ENCODE peak calls at places on chromosomes 7 and 10, in five cellular contexts. P is fibroblast of the aortic adventitia, M is tibial artery, V is SHP77, C is AG08396. Y is an unnamed sample.

GRCh38 chr10:93319855-93320254 is 162.3 kb downstream of the MYOF start:
- DNase-seq in C (no peak), P (peak; percentile 38), V (no peak), M (no peak), Y (no peak)

GRCh38 chr7:3695602-3696001 is 394.6 kb downstream of the SDK1 start:
- DNase-seq in V (no peak), M (no peak), P (no peak), C (no peak), Y (no peak)

GRCh38 chr7:128833148-128833938 is 3.1 kb downstream of the FLNC start:
- DNase-seq in P (peak; percentile 95), M (peak; percentile 70), C (peak; percentile 76), V (no peak), Y (peak; percentile 95)

GRCh38 chr10:69500864-69501468 is 49.7 kb downstream of the TSPAN15 start:
- DNase-seq in P (no peak), M (no peak), V (no peak), C (no peak), Y (no peak)

GRCh38 chr10:114694062-114694461 is 36.0 kb upstream of the ABLIM1 start:
- DNase-seq in M (no peak), V (no peak), C (no peak), P (no peak), Y (no peak)

GRCh38 chr10:12073526-12073925 is 4.8 kb downstream of the DHTKD1 start:
- DNase-seq in P (no peak), V (no peak), M (no peak), C (no peak), Y (no peak)

GRCh38 chr10:113753020-113753692 is 1.7 kb downstream of the PLEKHS1 start:
- DNase-seq in P (no peak), C (no peak), M (no peak), V (peak; percentile 38), Y (no peak)

GRCh38 chr10:79149345-79149661 is 80.5 kb downstream of the ZMIZ1 start:
- DNase-seq in C (no peak), M (no peak), P (no peak), V (no peak), Y (no peak)

GRCh38 chr10:98556061-98556460 is 109.3 kb upstream of the HPS1 start:
- DNase-seq in P (no peak), V (no peak), C (no peak), M (no peak), Y (no peak)

GRCh38 chr7:130734525-130735272 is 692 bp upstream of the KLF14 start:
- DNase-seq in V (no peak), C (no peak), P (peak; percentile 16), M (no peak), Y (peak; percentile 29)

GRCh38 chr7:156515911-156516790 is 124.4 kb upstream of the RNF32 start:
- DNase-seq in C (no peak), V (no peak), P (no peak), M (no peak), Y (no peak)

GRCh38 chr7:101733713-101734475 is 83.5 kb upstream of the CUX1 start:
- DNase-seq in M (peak; percentile 29), P (peak; percentile 52), V (peak; percentile 32), C (peak; percentile 65), Y (peak; percentile 38)

GRCh38 chr7:107446988-107447387 is 22.9 kb upstream of the GPR22 start:
- DNase-seq in C (no peak), V (no peak), M (no peak), P (peak; percentile 54), Y (peak; percentile 13)

GRCh38 chr10:43193496-43194080 is 55.3 kb downstream of the CSGALNACT2 start:
- DNase-seq in M (no peak), P (no peak), V (no peak), C (no peak), Y (no peak)

GRCh38 chr10:77837248-77837924 is 89.2 kb downstream of the DLG5 start:
- DNase-seq in M (no peak), V (no peak), P (no peak), C (peak; percentile 41), Y (peak; percentile 68)

GRCh38 chr7:55574062-55574717 is 1.9 kb upstream of the VOPP1 start:
- DNase-seq in P (peak; percentile 54), C (no peak), M (no peak), V (no peak), Y (peak; percentile 50)

GRCh38 chr10:7862121-7862514 is 43.8 kb downstream of the TAF3 start:
- DNase-seq in C (no peak), P (no peak), M (no peak), V (no peak), Y (no peak)

GRCh38 chr7:150417239-150417638 is 33.2 kb upstream of the GIMAP8 start:
- DNase-seq in C (no peak), M (no peak), V (no peak), P (no peak), Y (no peak)

GRCh38 chr7:131546583-131547111 is 9.8 kb downstream of the PODXL start:
- DNase-seq in C (no peak), V (no peak), P (no peak), M (no peak), Y (no peak)

GRCh38 chr7:29588900-29589696 is 25.5 kb downstream of the PRR15 start:
- DNase-seq in C (peak; percentile 63), M (no peak), P (peak; percentile 51), V (peak; percentile 51), Y (peak; percentile 36)

GRCh38 chr10:3426190-3426845 is 253.7 kb upstream of the PITRM1 start:
- DNase-seq in V (no peak), M (no peak), C (peak; percentile 28), P (peak; percentile 57), Y (peak; percentile 76)

GRCh38 chr10:116587878-116588590 is 2.7 kb upstream of the PNLIPRP1 start:
- DNase-seq in P (no peak), C (no peak), M (no peak), V (no peak), Y (no peak)

GRCh38 chr7:94160719-94161435 is 156.7 kb upstream of the BET1 start:
- DNase-seq in P (no peak), M (no peak), C (no peak), V (no peak), Y (no peak)

GRCh38 chr7:92612501-92612900 is 22.3 kb upstream of the FAM133B start:
- DNase-seq in M (no peak), P (peak; percentile 69), C (peak; percentile 63), V (no peak), Y (peak; percentile 31)

GRCh38 chr7:7122033-7122478 is 60.3 kb upstream of the C1GALT1 start:
- DNase-seq in P (peak; percentile 79), M (no peak), V (no peak), C (no peak), Y (peak; percentile 38)

GRCh38 chr7:151552352-151553028 is 32.8 kb upstream of the RHEB start:
- DNase-seq in C (no peak), M (no peak), V (peak; percentile 76), P (no peak), Y (no peak)

GRCh38 chr10:133277277-133277992 is 767 bp upstream of the ADAM8 start:
- DNase-seq in C (no peak), M (no peak), V (no peak), P (no peak), Y (no peak)

GRCh38 chr10:93941603-93942002 is 47.8 kb downstream of the SLC35G1 start:
- DNase-seq in V (no peak), M (no peak), P (no peak), C (no peak), Y (no peak)

GRCh38 chr7:2148189-2148588 is 84.6 kb downstream of the MAD1L1 start:
- DNase-seq in C (no peak), P (no peak), V (no peak), M (no peak), Y (no peak)

GRCh38 chr10:48498940-48499510 is 105.8 kb downstream of the ARHGAP22 start:
- DNase-seq in C (no peak), V (no peak), M (no peak), P (no peak), Y (no peak)

GRCh38 chr10:121891103-121891502 is 36.7 kb downstream of the ATE1 start:
- DNase-seq in P (no peak), C (no peak), M (no peak), V (no peak), Y (no peak)

GRCh38 chr10:33132626-33133025 is 174.6 kb upstream of the ITGB1 start:
- DNase-seq in M (no peak), P (no peak), V (no peak), C (no peak), Y (no peak)

GRCh38 chr7:156487811-156488523 is 152.6 kb upstream of the RNF32 start:
- DNase-seq in P (no peak), M (no peak), C (no peak), V (no peak), Y (no peak)

GRCh38 chr10:72011976-72012512 is 47.8 kb downstream of the CHST3 start:
- DNase-seq in V (no peak), P (no peak), C (no peak), M (no peak), Y (no peak)

Y was measured in astrocyte of the spinal cord.